ENCODE peak calls at places on chromosomes 3 and 15, in eight cellular contexts. Q is CD8-positive, alpha-beta T cell; N is breast epithelium; W is lower lobe of right lung; J is neuronal stem cell; S is GM23338; M is heart left ventricle; F is neural progenitor cell. B is an unnamed sample. For H3K36me3 and H3K27me3, the result is how much of the 10 kb centered on the place peaks cover.

GRCh38 chr3:155871746-155872158 is 1.3 kb downstream of the GMPS start:
- DNase-seq in Q (no peak), N (no peak), W (no peak), J (no peak), S (no peak), M (no peak), F (no peak), B (no peak)

GRCh38 chr3:157588386-157589060 is 85.3 kb upstream of the VEPH1 start:
- DNase-seq in Q (no peak), N (no peak), W (no peak), J (no peak), S (peak), M (no peak), F (no peak), B (no peak)

GRCh38 chr15:75923756-75924155 is 20.1 kb downstream of the FBXO22 start:
- DNase-seq in Q (no peak), N (no peak), W (no peak), J (no peak), S (no peak), M (no peak), F (no peak), B (no peak)

GRCh38 chr3:160444411-160444810 is 5.2 kb downstream of the TRIM59 start:
- DNase-seq in Q (no peak), N (no peak), W (no peak), J (no peak), S (peak), M (no peak), F (no peak), B (no peak)

GRCh38 chr15:88580532-88580931 is 34.1 kb upstream of the DET1 start:
- DNase-seq in Q (no peak), N (no peak), W (no peak), J (no peak), S (no peak), M (no peak), F (no peak), B (no peak)

GRCh38 chr3:11145888-11146287 is 8.4 kb upstream of the HRH1 start:
- DNase-seq in Q (no peak), N (no peak), W (no peak), J (no peak), S (no peak), M (no peak), F (no peak), B (no peak)

GRCh38 chr15:84057714-84058331 is 177.8 kb upstream of the GOLGA6L4 start:
- DNase-seq in Q (no peak), N (no peak), W (no peak), J (no peak), S (peak), M (no peak), F (no peak), B (no peak)

GRCh38 chr3:9340450-9341009 is 22.3 kb upstream of the THUMPD3 start:
- DNase-seq in Q (no peak), N (no peak), W (no peak), J (no peak), S (no peak), M (no peak), F (no peak), B (no peak)

GRCh38 chr3:151604941-151605340 is 128.8 kb upstream of the AADACL2 start:
- DNase-seq in Q (no peak), N (no peak), W (no peak), J (no peak), S (no peak), M (no peak), F (no peak), B (no peak)

GRCh38 chr3:175176556-175176955 is 317.4 kb downstream of the NAALADL2 start:
- DNase-seq in Q (no peak), N (no peak), W (no peak), J (no peak), S (peak), M (no peak), F (no peak), B (no peak)

GRCh38 chr3:115436767-115437301 is 186.5 kb upstream of the GAP43 start:
- DNase-seq in Q (no peak), N (no peak), W (no peak), J (no peak), S (peak), M (no peak), F (peak), B (no peak)

GRCh38 chr3:60080648-60081047 is 1030.8 kb upstream of the CFAP20DC start:
- DNase-seq in Q (no peak), N (no peak), W (no peak), J (no peak), S (no peak), M (no peak), F (no peak), B (peak)

GRCh38 chr3:43366466-43366865 is 80.1 kb downstream of the SNRK start:
- DNase-seq in Q (no peak), N (no peak), W (no peak), J (no peak), S (no peak), M (no peak), F (no peak), B (no peak)

GRCh38 chr3:4474683-4475490 is 7.8 kb upstream of the SUMF1 start:
- DNase-seq in Q (no peak), N (no peak), W (peak), J (peak), S (peak), M (peak), F (peak), B (no peak)

GRCh38 chr3:43581343-43581742 is 40.5 kb downstream of the ANO10 start:
- DNase-seq in Q (no peak), N (no peak), W (no peak), J (no peak), S (no peak), M (no peak), F (no peak), B (no peak)

GRCh38 chr15:80674245-80674614 is 20.9 kb upstream of the ABHD17C start:
- DNase-seq in Q (no peak), N (no peak), W (no peak), J (no peak), S (no peak), M (no peak), F (no peak), B (no peak)

GRCh38 chr3:157100079-157100477 is 59.9 kb downstream of the CCNL1 start:
- DNase-seq in Q (no peak), N (no peak), W (no peak), J (no peak), S (no peak), M (no peak), F (no peak), B (no peak)

GRCh38 chr3:59341441-59341840 is 291.6 kb upstream of the CFAP20DC start:
- DNase-seq in Q (no peak), N (no peak), W (no peak), J (no peak), S (no peak), M (no peak), F (no peak), B (no peak)

GRCh38 chr3:23389686-23390085 is 186.6 kb downstream of the UBE2E2 start:
- DNase-seq in Q (no peak), N (no peak), W (no peak), J (no peak), S (no peak), M (no peak), F (no peak), B (no peak)

GRCh38 chr15:99016680-99017321 is 9.2 kb upstream of the PGPEP1L start:
- DNase-seq in Q (no peak), N (no peak), W (no peak), J (no peak), S (peak), M (peak), F (no peak), B (no peak)

GRCh38 chr15:38332711-38333110 is 80.1 kb downstream of the SPRED1 start:
- DNase-seq in Q (no peak), N (no peak), W (no peak), J (no peak), S (no peak), M (no peak), F (no peak), B (no peak)

GRCh38 chr15:80480909-80481308 is 76.7 kb downstream of the ARNT2 start:
- DNase-seq in Q (no peak), N (no peak), W (no peak), J (no peak), S (peak), M (peak), F (no peak), B (no peak)

GRCh38 chr15:29799859-29800258 is 22.4 kb downstream of the TJP1 start:
- DNase-seq in Q (no peak), N (no peak), W (no peak), J (no peak), S (no peak), M (no peak), F (no peak), B (no peak)

GRCh38 chr3:197466586-197467399 is 89.0 kb downstream of the BDH1 start:
- DNase-seq in Q (no peak), N (no peak), W (no peak), J (no peak), S (no peak), M (no peak), F (no peak), B (no peak)

GRCh38 chr3:101530213-101531047 is 17.4 kb upstream of the SENP7 start:
- DNase-seq in Q (no peak), N (no peak), W (no peak), J (no peak), S (peak), M (no peak), F (no peak), B (peak)

GRCh38 chr3:157180262-157180661 is 20.3 kb upstream of the CCNL1 start:
- DNase-seq in Q (no peak), N (no peak), W (no peak), J (no peak), S (no peak), M (no peak), F (no peak), B (no peak)

GRCh38 chr3:54891540-54891897 is 36.3 kb downstream of the LRTM1 start:
- DNase-seq in Q (no peak), N (peak), W (peak), J (no peak), S (no peak), M (peak), F (peak), B (no peak)

GRCh38 chr3:43748179-43748578 is 57.4 kb downstream of the ABHD5 start:
- DNase-seq in Q (no peak), N (no peak), W (no peak), J (no peak), S (no peak), M (no peak), F (no peak), B (no peak)

GRCh38 chr3:172939651-172940293 is 189.2 kb downstream of the ECT2 start:
- DNase-seq in Q (no peak), N (no peak), W (no peak), J (no peak), S (peak), M (no peak), F (peak), B (no peak)

GRCh38 chr3:71130516-71131384 is 452.8 kb downstream of the FOXP1 start:
- DNase-seq in Q (peak), N (peak), W (peak), J (no peak), S (peak), M (peak), F (peak), B (peak)

GRCh38 chr3:127089487-127090145 is 103.3 kb upstream of the PRR23E start:
- DNase-seq in Q (no peak), N (no peak), W (no peak), J (no peak), S (no peak), M (peak), F (no peak), B (no peak)
- H3K36me3 ChIP-seq in Q (under half), N (under half), W (under half), J (under half), S (under half), M (under half), F (under half), B (under half)

DNA sequence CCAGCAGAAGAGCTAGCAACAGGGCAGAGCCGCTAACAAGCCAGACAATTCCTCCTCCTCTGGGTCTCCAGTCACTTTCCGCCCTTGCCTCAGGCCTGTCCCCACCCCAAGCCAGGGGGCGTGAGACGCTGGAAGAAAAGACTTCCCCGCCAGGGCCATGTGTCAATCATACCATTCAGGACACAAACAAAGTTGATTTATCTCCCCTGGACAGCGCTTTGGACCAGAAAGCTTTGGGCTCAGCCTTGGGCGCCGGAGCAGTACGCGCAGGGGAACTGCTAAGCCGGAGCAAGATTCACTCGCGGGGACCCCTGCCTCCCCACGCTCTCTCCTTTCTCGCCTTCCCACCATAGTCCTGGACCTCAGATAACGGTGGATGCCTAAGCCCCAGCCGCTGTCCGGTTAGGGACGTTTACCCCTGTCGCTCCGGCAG is 479 bp downstream of the LRRC2 start:
- DNase-seq in Q (no peak), N (no peak), W (no peak), J (no peak), S (peak), M (peak), F (peak), B (no peak)
- H3K27me3 ChIP-seq in Q (under half), N (under half), W (under half), J (under half), S (under half), M (under half), F (half or more), B (under half)

DNA sequence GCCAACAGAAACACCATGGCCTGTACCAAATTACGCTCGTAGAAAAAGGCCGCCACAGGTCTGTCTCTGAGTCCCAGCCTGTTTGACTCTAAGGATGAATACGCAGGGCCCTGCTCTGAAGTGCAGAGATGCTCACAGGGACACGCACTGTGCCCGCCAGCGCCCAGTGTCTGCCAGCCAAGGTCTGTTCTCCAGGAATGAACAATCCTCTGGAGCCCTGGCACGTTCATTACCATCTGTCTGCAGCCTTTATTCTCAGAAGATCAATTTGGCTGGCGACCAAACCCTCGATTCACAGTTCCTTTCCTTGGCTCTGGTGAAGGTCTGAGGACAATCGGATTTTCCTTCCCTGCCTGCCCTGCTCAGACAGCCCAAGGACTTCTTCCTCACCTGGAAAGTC is 66.3 kb downstream of the NIPA2 start:
- DNase-seq in Q (no peak), N (no peak), W (no peak), J (no peak), S (no peak), M (no peak), F (no peak), B (no peak)
- H3K27ac ChIP-seq in Q (no peak), N (no peak), W (no peak), J (no peak), S (no peak), M (no peak), F (no peak), B (no peak)

DNA sequence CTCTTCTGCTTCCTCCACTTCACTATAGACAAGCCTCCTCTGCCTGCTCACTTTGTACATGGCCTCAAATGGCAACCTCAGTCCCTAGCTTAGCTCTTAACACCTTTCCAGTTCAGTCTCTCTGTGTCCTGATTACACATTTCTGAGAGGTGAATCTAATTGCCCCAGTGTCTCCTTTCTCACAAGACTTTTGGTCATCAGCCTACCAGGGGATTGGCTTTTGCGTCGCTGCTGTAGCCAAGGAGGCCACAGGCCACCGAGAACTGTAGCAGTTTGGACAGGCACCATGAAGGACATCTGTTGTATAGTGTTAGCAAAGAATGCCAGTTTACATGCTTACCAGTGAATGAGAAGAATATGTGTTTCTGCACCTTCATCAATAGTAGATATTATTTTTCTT is 8.5 kb downstream of the IREB2 start:
- DNase-seq in Q (no peak), N (no peak), W (no peak), J (no peak), S (no peak), M (no peak), F (no peak), B (no peak)
- H3K36me3 ChIP-seq in Q (under half), N (under half), W (half or more), J (under half), S (under half), M (half or more), F (under half), B (half or more)

GRCh38 chr3:127427666-127428065 is 139.8 kb upstream of the PRR20G start:
- DNase-seq in Q (no peak), N (no peak), W (no peak), J (no peak), S (no peak), M (peak), F (no peak), B (no peak)
- H3K27me3 ChIP-seq in Q (under half), N (under half), W (under half), J (under half), S (under half), M (half or more), F (under half), B (under half)